ENCODE peak calls at places on chromosomes 3 and 15, in eight cellular contexts. I is mammary epithelial cell, P is colonic mucosa, M is HFFc6, B is adrenal gland, N is Calu3, C is endothelial cell of umbilical vein, V is BE2C. O is an unnamed sample.

GRCh38 chr15:66941231-66941711 is 124.1 kb upstream of the SMAD3 start:
- DNase-seq in I (no peak), N (no peak), C (no peak), B (no peak), M (no peak), V (no peak), P (no peak), O (no peak)

GRCh38 chr3:161415506-161416231 is 44.4 kb upstream of the SPTSSB start:
- DNase-seq in V (peak; percentile 37), M (peak; percentile 87), C (peak; percentile 93), P (no peak), N (peak; percentile 55), B (no peak), I (peak; percentile 85), O (peak; percentile 89)

GRCh38 chr3:4314688-4315087 is 11.5 kb downstream of the SETMAR start:
- DNase-seq in M (no peak), P (no peak), B (no peak), V (no peak), C (no peak), I (no peak), N (no peak), O (no peak)

GRCh38 chr3:136664771-136665170 is 87.4 kb downstream of the STAG1 start:
- DNase-seq in C (no peak), M (no peak), B (no peak), P (no peak), I (no peak), N (no peak), V (no peak), O (no peak)

GRCh38 chr15:20356444-20357138 is 185.0 kb downstream of the GOLGA6L6 start:
- DNase-seq in N (no peak), I (no peak), V (no peak), P (no peak), C (no peak), B (peak; percentile 53), M (no peak), O (no peak)

GRCh38 chr15:77846360-77846759 is 213.6 kb upstream of the LINGO1 start:
- DNase-seq in C (no peak), M (no peak), V (no peak), N (no peak), P (no peak), I (no peak), B (no peak), O (no peak)

GRCh38 chr3:126412841-126413692 is 18.4 kb downstream of the CFAP100 start:
- DNase-seq in V (no peak), B (no peak), M (no peak), P (no peak), I (no peak), C (no peak), N (no peak), O (no peak)

GRCh38 chr3:37761583-37761982 is 100.1 kb upstream of the CTDSPL start:
- DNase-seq in I (no peak), M (no peak), P (no peak), V (no peak), B (no peak), N (no peak), C (no peak), O (no peak)

GRCh38 chr15:28267727-28268126 is 54.3 kb downstream of the HERC2 start:
- DNase-seq in C (no peak), N (no peak), P (no peak), I (no peak), M (no peak), V (no peak), B (no peak), O (no peak)

GRCh38 chr3:149414557-149415231 is 37.2 kb upstream of the TM4SF1 start:
- DNase-seq in P (no peak), V (no peak), M (no peak), B (no peak), N (no peak), C (peak; percentile 46), I (no peak), O (no peak)

GRCh38 chr3:78765671-78766485 is 1001.9 kb downstream of the ROBO1 start:
- DNase-seq in I (no peak), M (no peak), B (no peak), V (no peak), P (no peak), C (no peak), N (no peak), O (no peak)

GRCh38 chr3:119524931-119525662 is 26.8 kb downstream of the TIMMDC1 start:
- DNase-seq in N (peak; percentile 2), P (no peak), V (no peak), B (no peak), I (no peak), C (peak; percentile 44), M (peak; percentile 15), O (no peak)

GRCh38 chr3:57006048-57006709 is 54.3 kb upstream of the SPATA12 start:
- DNase-seq in M (no peak), C (no peak), V (no peak), N (no peak), B (no peak), P (no peak), I (no peak), O (no peak)

GRCh38 chr3:196168808-196169391 is 42.3 kb downstream of the ZDHHC19 start:
- DNase-seq in V (peak; percentile 44), M (no peak), I (no peak), B (peak; percentile 35), C (no peak), N (no peak), P (no peak), O (no peak)

GRCh38 chr15:55552926-55553325 is 35.2 kb downstream of the PYGO1 start:
- DNase-seq in I (no peak), P (no peak), V (peak; percentile 86), N (no peak), C (peak; percentile 10), M (no peak), B (peak; percentile 24), O (peak; percentile 11)

GRCh38 chr3:194198938-194199337 is 63.0 kb downstream of the HES1 start:
- DNase-seq in N (no peak), V (no peak), C (no peak), B (no peak), P (no peak), I (no peak), M (no peak), O (no peak)

GRCh38 chr3:73529280-73530029 is 95.3 kb downstream of the PDZRN3 start:
- DNase-seq in I (no peak), M (no peak), B (no peak), C (no peak), P (no peak), V (no peak), N (no peak), O (no peak)

DNA sequence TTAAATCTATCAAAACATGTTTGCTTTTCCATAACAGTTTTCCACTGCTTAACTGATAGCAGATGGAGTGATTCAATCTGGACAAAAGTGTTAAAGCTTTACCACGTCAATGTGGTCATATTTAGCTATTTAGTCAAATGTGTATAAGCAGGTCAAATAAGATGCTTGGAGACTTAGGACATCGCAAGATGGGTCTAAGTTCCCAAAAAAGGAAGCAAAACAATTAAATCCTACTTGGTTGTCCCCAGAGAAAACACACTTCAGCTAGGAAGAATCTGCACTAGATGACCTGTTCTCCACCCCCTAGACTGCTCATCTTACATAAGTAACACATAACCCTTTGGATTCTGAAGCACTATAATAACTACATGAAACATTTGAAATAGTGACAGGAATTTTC is 52.2 kb downstream of the VGLL3 start:
- DNase-seq in C (no peak), V (no peak), B (no peak), M (peak; percentile 53), I (no peak), N (no peak), P (no peak), O (no peak)
- TF ChIP-seq CTCF in C (no peak), V (no peak), B (no peak), M (no peak), I (no peak), N (no peak), P (no peak), O (no peak)

GRCh38 chr3:183159319-183159718 is 3.2 kb downstream of the LAMP3 start:
- DNase-seq in I (no peak), V (no peak), N (peak; percentile 45), P (no peak), M (no peak), B (no peak), C (no peak), O (no peak)
- TF ChIP-seq CTCF in I (peak; percentile 23), V (peak; percentile 51), N (peak; percentile 55), P (no peak), M (peak; percentile 17), B (no peak), C (peak; percentile 24), O (no peak)

DNA sequence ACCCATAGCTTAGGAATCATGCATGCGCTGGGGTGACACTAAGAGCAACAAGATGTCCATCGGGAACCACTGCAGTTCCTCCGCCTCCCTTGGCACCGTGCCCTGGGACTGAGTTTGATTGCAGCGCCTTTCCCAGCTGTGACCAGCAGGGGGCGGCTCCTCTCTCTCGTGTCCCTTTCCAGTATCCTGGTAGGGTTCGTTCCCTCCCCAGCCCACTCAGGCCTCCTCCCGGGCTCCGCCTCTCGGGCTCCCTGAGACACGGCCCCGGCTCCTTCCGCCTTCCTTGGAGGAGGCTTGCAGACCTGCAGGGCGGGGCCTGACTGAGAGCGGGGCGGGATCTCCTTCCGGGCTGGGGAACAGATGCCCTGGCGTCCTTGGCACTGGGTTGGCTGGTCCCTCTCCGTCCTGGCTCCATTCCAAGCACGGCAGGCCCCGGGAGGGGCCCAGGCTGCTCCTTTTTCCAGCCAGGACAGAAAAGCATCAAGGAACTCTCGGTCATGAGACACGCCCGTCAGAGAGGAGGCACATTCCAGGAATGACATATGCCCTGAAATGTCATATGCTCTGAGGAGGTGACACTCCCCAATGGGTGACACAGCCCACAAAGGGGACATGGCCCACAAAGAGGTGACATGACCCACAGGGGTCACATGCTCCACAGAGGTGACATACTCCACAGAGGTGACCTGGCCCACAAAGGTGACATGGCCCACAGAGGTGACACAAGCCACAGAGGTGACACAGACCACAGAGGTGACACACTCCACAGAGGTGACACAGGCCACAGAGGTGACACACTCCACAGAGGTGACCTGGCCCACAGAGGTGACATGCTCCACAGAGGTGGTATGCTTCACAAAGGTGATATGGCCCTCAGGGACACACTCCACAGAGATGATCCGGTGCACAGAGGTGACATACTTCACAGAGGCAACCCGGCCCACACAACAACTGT is 79.0 kb downstream of the ABHD5 start:
- DNase-seq in N (peak; percentile 98), P (peak; percentile 99), M (peak; percentile 99), I (peak; percentile 90), B (peak; percentile 99), C (peak; percentile 93), V (peak; percentile 93), O (peak; percentile 84)
- TF ChIP-seq CTCF in N (peak; percentile 87), P (peak; percentile 92), M (peak; percentile 99), I (peak; percentile 90), B (peak; percentile 95), C (peak; percentile 98), V (peak; percentile 78), O (peak; percentile 89)

DNA sequence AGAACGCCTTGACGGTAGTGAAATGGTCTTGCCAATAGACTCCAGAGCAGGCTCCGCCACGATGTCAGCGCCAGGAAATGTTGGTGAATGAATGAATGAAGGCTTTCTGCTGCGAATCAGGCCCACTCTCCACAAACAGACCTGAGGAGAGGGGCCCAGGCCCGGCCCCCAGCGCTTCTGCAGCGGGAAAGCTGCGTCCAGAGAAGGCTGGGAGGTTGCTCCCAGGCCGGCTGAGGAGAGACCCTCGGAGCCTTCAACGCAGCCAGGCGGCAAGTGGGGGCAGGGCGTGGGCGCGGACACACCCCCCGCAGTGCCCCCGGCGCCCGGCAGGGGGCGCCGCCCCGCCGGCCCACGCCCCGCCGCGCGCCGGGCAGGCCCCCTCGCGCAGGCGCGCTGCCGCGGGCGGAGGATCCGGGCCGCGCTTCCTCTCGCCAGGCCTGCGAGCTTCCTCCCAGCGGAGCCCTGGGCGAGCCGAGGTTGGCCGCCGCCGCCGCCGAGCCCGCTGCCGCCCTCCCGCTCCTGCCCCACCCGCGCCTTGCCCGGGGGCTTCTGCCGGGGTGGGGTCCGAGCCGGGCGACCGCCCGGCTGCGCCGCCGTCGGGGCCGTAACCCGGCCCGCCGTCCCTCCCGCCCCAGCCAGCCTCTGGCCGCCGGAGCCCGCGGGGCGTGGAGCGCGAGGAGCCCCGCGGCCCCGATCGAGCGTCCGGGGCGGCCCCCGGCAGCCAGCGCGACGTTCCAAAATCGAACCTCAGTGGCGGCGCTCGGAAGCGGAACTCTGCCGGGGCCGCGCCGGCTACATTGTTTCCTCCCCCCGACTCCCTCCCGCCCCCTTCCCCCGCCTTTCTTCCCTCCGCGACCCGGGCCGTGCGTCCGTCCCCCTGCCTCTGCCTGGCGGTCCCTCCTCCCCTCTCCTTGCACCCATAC is at the start of gene CSK:
- DNase-seq in P (peak; percentile 75), I (peak; percentile 49), V (peak; percentile 87), N (peak; percentile 85), B (peak; percentile 76), C (peak; percentile 53), M (peak; percentile 45), O (no peak)
- TF ChIP-seq CTCF in P (peak; percentile 39), I (peak; percentile 58), V (peak; percentile 46), N (peak; percentile 52), B (peak; percentile 58), C (peak; percentile 65), M (peak; percentile 74), O (peak; percentile 44)

O was measured in astrocyte of the cerebellum.